ENCODE peak calls at places on chromosomes 6 and 20, in ten cellular contexts. L, N, S, F, X, P, R, E, V and G are unnamed samples.

GRCh38 chr20:2118783-2119182 is 17.2 kb downstream of the STK35 start:
- DNase-seq in S (no peak), V (no peak), P (no peak), L (no peak), E (no peak), X (no peak), F (no peak), N (no peak), R (peak; percentile 35), G (no peak)

GRCh38 chr6:33599413-33599911 is 19.4 kb upstream of the BAK1 start:
- DNase-seq in F (no peak), X (no peak), R (peak; percentile 90), P (no peak), S (no peak), V (no peak), N (no peak), E (no peak), L (no peak), G (no peak)

GRCh38 chr6:39361657-39362486 is 39.4 kb upstream of the KCNK16 start:
- DNase-seq in F (peak; percentile 43), P (peak; percentile 58), X (peak; percentile 20), L (peak; percentile 7), V (peak; percentile 81), R (peak; percentile 76), E (no peak), S (peak; percentile 74), N (peak; percentile 9), G (peak; percentile 60)

GRCh38 chr6:7131390-7131789 is 23.6 kb downstream of the RREB1 start:
- DNase-seq in X (no peak), F (no peak), V (no peak), E (no peak), P (no peak), R (no peak), L (no peak), N (no peak), S (no peak), G (no peak)

GRCh38 chr6:53704700-53705099 is 39.1 kb upstream of the KLHL31 start:
- DNase-seq in P (no peak), E (no peak), V (no peak), R (no peak), L (no peak), X (no peak), F (no peak), N (no peak), S (no peak), G (no peak)

GRCh38 chr6:34021001-34021838 is 124.7 kb downstream of the GRM4 start:
- DNase-seq in X (no peak), R (no peak), V (no peak), E (no peak), P (no peak), L (no peak), N (no peak), S (no peak), F (no peak), G (no peak)

GRCh38 chr20:23647346-23647745 is 9.6 kb upstream of the CST3 start:
- DNase-seq in X (no peak), E (no peak), L (no peak), V (no peak), P (no peak), N (no peak), S (no peak), F (no peak), R (peak; percentile 13), G (no peak)

GRCh38 chr6:68876792-68877493 is 241.9 kb downstream of the ADGRB3 start:
- DNase-seq in V (peak; percentile 23), E (no peak), R (peak; percentile 56), P (no peak), F (no peak), L (no peak), S (peak; percentile 14), X (no peak), N (no peak), G (no peak)

GRCh38 chr6:79188885-79189505 is 45.5 kb downstream of the HMGN3 start:
- DNase-seq in V (no peak), E (no peak), F (no peak), S (no peak), L (no peak), P (no peak), N (no peak), X (no peak), R (no peak), G (no peak)

GRCh38 chr6:54361734-54362133 is 53.5 kb downstream of the TINAG start:
- DNase-seq in F (no peak), L (no peak), S (no peak), N (no peak), R (no peak), X (no peak), V (no peak), E (no peak), P (no peak), G (no peak)

GRCh38 chr6:86526238-86526637 is 411.1 kb upstream of the HTR1E start:
- DNase-seq in N (no peak), P (no peak), E (no peak), S (no peak), L (no peak), F (no peak), R (no peak), V (no peak), X (no peak), G (no peak)

GRCh38 chr6:105921781-105922180 is 164.4 kb upstream of the PRDM1 start:
- DNase-seq in S (no peak), E (no peak), N (no peak), P (no peak), L (no peak), V (no peak), X (no peak), F (no peak), R (peak; percentile 7), G (no peak)

GRCh38 chr6:145699462-145699861 is 35.9 kb downstream of the EPM2A start:
- DNase-seq in X (no peak), N (no peak), E (no peak), V (no peak), S (no peak), P (no peak), L (no peak), R (peak; percentile 91), F (no peak), G (no peak)

GRCh38 chr6:154498340-154498934 is 12.0 kb downstream of the CNKSR3 start:
- DNase-seq in V (no peak), X (no peak), E (no peak), L (no peak), F (no peak), S (no peak), P (no peak), R (no peak), N (no peak), G (no peak)

GRCh38 chr6:111604259-111605099 is 1.2 kb downstream of the TRAF3IP2 start:
- DNase-seq in N (no peak), L (no peak), X (no peak), R (peak; percentile 83), V (no peak), F (no peak), P (no peak), S (peak; percentile 29), E (no peak), G (no peak)

GRCh38 chr6:52390361-52390727 is 28.4 kb downstream of the PAQR8 start:
- DNase-seq in S (peak; percentile 87), X (peak; percentile 33), E (peak; percentile 41), L (no peak), R (peak; percentile 86), V (peak; percentile 32), P (no peak), N (peak; percentile 40), F (no peak), G (peak; percentile 11)

GRCh38 chr20:53578492-53579222 is 15.0 kb downstream of the ZNF217 start:
- DNase-seq in R (peak; percentile 96), P (peak; percentile 64), N (peak; percentile 47), F (peak; percentile 42), L (peak; percentile 27), X (peak; percentile 22), S (peak; percentile 78), V (peak; percentile 72), E (no peak), G (peak; percentile 42)

GRCh38 chr6:21742238-21742660 is 148.7 kb downstream of the SOX4 start:
- DNase-seq in S (peak; percentile 84), F (no peak), V (no peak), X (no peak), N (no peak), E (no peak), L (no peak), P (no peak), R (peak; percentile 85), G (no peak)